ENCODE peak calls at places on chromosomes 6 and 20, in nine cellular contexts. J, G, E, V, X, Q, L, P and Y are unnamed samples.

GRCh38 chr6:69763763-69764162 is 33.0 kb downstream of the LMBRD1 start:
- DNase-seq in J (no peak), G (no peak), E (no peak), V (no peak), X (no peak), Q (no peak), L (no peak), P (no peak), Y (no peak)

GRCh38 chr20:2293971-2294370 is 1.8 kb upstream of the TGM3 start:
- DNase-seq in J (no peak), G (no peak), E (no peak), V (no peak), X (no peak), Q (no peak), L (no peak), P (no peak), Y (no peak)

GRCh38 chr20:20843982-20844381 is 131.5 kb upstream of the RALGAPA2 start:
- DNase-seq in J (no peak), G (peak; percentile 67), E (peak; percentile 33), V (no peak), X (no peak), Q (no peak), L (no peak), P (no peak), Y (no peak)

GRCh38 chr6:106572436-106572835 is 56.9 kb downstream of the RTN4IP1 start:
- DNase-seq in J (no peak), G (no peak), E (no peak), V (no peak), X (no peak), Q (no peak), L (no peak), P (no peak), Y (no peak)

GRCh38 chr20:45088247-45088646 is 12.7 kb downstream of the KCNS1 start:
- DNase-seq in J (no peak), G (peak; percentile 49), E (no peak), V (no peak), X (no peak), Q (no peak), L (no peak), P (no peak), Y (no peak)

GRCh38 chr20:43726811-43727338 is at the start of gene GTSF1L:
- DNase-seq in J (no peak), G (no peak), E (no peak), V (no peak), X (no peak), Q (no peak), L (no peak), P (no peak), Y (no peak)

GRCh38 chr6:164039954-164040375 is 625.4 kb downstream of the QKI start:
- DNase-seq in J (peak; percentile 70), G (no peak), E (no peak), V (no peak), X (peak; percentile 27), Q (no peak), L (no peak), P (no peak), Y (no peak)

GRCh38 chr6:161922631-161923119 is 648.8 kb upstream of the AGPAT4 start:
- DNase-seq in J (no peak), G (peak; percentile 83), E (peak; percentile 22), V (peak; percentile 75), X (peak; percentile 33), Q (peak; percentile 79), L (no peak), P (no peak), Y (peak; percentile 77)

GRCh38 chr6:119443993-119444641 is 94.6 kb upstream of the MAN1A1 start:
- DNase-seq in J (no peak), G (no peak), E (no peak), V (no peak), X (no peak), Q (no peak), L (no peak), P (no peak), Y (no peak)

GRCh38 chr20:36470482-36471062 is 70.7 kb upstream of the MYL9 start:
- DNase-seq in J (no peak), G (no peak), E (no peak), V (no peak), X (no peak), Q (no peak), L (no peak), P (no peak), Y (no peak)

GRCh38 chr20:58310291-58310782 is 822 bp downstream of the RAB22A start:
- DNase-seq in J (no peak), G (peak; percentile 13), E (no peak), V (no peak), X (no peak), Q (no peak), L (no peak), P (no peak), Y (no peak)

GRCh38 chr6:127100510-127101140 is 17.8 kb upstream of the RSPO3 start:
- DNase-seq in J (no peak), G (no peak), E (no peak), V (no peak), X (no peak), Q (no peak), L (no peak), P (no peak), Y (no peak)

GRCh38 chr6:121748376-121748775 is 312.9 kb downstream of the GJA1 start:
- DNase-seq in J (no peak), G (peak; percentile 16), E (no peak), V (no peak), X (no peak), Q (no peak), L (no peak), P (no peak), Y (no peak)

GRCh38 chr20:46270977-46271744 is 37.1 kb downstream of the CDH22 start:
- DNase-seq in J (no peak), G (no peak), E (no peak), V (no peak), X (no peak), Q (no peak), L (no peak), P (no peak), Y (no peak)

GRCh38 chr20:9503530-9504251 is 10.7 kb upstream of the LAMP5 start:
- DNase-seq in J (no peak), G (no peak), E (no peak), V (no peak), X (no peak), Q (no peak), L (no peak), P (no peak), Y (peak; percentile 37)

GRCh38 chr20:48467622-48468021 is 360.2 kb downstream of the PREX1 start:
- DNase-seq in J (no peak), G (no peak), E (peak; percentile 31), V (peak; percentile 31), X (no peak), Q (no peak), L (no peak), P (no peak), Y (peak; percentile 48)

GRCh38 chr6:12474167-12475140 is 184.3 kb downstream of the EDN1 start:
- DNase-seq in J (no peak), G (peak; percentile 12), E (no peak), V (no peak), X (no peak), Q (no peak), L (no peak), P (no peak), Y (no peak)

GRCh38 chr6:83838727-83839126 is 14.4 kb upstream of the RIPPLY2 start:
- DNase-seq in J (no peak), G (no peak), E (no peak), V (no peak), X (no peak), Q (no peak), L (no peak), P (no peak), Y (no peak)

GRCh38 chr20:4978050-4978918 is 23.0 kb downstream of the SLC23A2 start:
- DNase-seq in J (no peak), G (no peak), E (no peak), V (no peak), X (no peak), Q (peak; percentile 46), L (no peak), P (no peak), Y (no peak)

GRCh38 chr6:3278691-3279090 is 19.9 kb downstream of the PSMG4 start:
- DNase-seq in J (peak; percentile 41), G (no peak), E (no peak), V (no peak), X (no peak), Q (peak; percentile 4), L (no peak), P (no peak), Y (no peak)
- H3K9me3 ChIP-seq in J (no peaks in the 10 kb centered on the region), G (no peaks in the 10 kb centered on the region), E (no peaks in the 10 kb centered on the region), V (no peaks in the 10 kb centered on the region), X (no peaks in the 10 kb centered on the region), Q (no peaks in the 10 kb centered on the region), L (no peaks in the 10 kb centered on the region), P (no peaks in the 10 kb centered on the region), Y (no peaks in the 10 kb centered on the region)

DNA sequence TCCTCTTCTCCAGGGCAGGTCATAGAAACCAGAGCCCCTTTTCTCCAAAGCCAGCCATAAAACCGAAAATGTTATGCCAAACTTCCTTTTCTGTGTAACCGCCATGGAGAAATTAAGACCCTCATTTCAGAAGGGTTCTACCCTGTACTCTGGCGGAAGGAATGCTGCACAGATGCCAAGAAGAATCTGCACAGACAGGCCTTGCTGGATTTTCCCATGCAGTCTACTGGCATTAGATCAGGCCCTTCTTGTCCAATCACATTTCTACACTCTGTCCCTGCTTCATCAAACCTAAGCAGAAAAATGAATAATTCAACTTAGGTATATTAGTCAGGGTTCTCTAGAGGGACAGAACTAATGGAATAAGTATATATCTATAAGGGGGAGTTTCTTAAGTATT is 43.2 kb upstream of the MC3R start:
- DNase-seq in J (no peak), G (no peak), E (no peak), V (no peak), X (no peak), Q (no peak), L (no peak), P (no peak), Y (no peak)
- H3K9me3 ChIP-seq in J (no peaks in the 10 kb centered on the region), G (no peaks in the 10 kb centered on the region), E (peaks cover 6% of the 10 kb centered on the region), V (peaks cover 11% of the 10 kb centered on the region), X (no peaks in the 10 kb centered on the region), Q (peaks cover 6% of the 10 kb centered on the region), L (no peaks in the 10 kb centered on the region), P (no peaks in the 10 kb centered on the region), Y (peaks cover 5% of the 10 kb centered on the region)

GRCh38 chr6:87257975-87258374 is 64.4 kb upstream of the SMIM8 start:
- DNase-seq in J (no peak), G (no peak), E (no peak), V (no peak), X (no peak), Q (no peak), L (no peak), P (no peak), Y (no peak)
- H3K9me3 ChIP-seq in J (no peaks in the 10 kb centered on the region), G (no peaks in the 10 kb centered on the region), E (no peaks in the 10 kb centered on the region), V (no peaks in the 10 kb centered on the region), X (no peaks in the 10 kb centered on the region), Q (peaks cover 7% of the 10 kb centered on the region), L (no peaks in the 10 kb centered on the region), P (no peaks in the 10 kb centered on the region), Y (no peaks in the 10 kb centered on the region)

DNA sequence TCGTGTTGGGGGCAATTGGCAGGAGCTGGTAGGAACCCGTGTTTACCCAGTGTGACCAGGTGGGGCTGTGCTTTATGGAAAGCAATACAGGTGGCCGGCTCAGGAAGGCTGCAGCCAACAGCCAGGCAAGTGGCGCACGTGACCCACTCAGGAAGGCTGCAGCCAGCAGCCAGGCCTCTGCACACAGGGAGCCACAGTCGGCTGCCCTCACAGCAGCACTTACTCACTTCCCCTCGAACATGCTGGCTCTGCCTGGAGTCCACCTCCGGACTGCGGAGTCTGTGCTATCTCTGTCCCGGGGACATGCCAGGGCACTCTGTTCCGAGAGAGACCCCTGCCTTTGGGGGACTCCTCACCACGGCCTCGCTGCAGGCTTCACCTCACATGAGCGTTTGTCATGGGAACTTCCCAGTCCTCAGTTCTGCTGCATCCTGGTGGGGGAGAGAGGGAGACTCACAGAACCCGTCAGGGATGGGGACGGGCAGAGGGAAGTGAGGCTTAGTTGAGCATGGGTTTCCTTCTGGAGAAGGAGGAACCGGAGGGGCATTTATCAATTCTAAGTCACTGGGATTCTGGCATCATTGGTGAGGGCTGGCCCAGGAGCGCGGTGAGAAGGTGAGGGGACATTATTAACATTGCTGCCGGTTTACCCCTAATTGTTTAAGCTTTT is 76.8 kb downstream of the TTLL2 start:
- DNase-seq in J (no peak), G (peak; percentile 64), E (no peak), V (no peak), X (no peak), Q (no peak), L (no peak), P (no peak), Y (no peak)
- H3K9me3 ChIP-seq in J (no peaks in the 10 kb centered on the region), G (no peaks in the 10 kb centered on the region), E (no peaks in the 10 kb centered on the region), V (no peaks in the 10 kb centered on the region), X (no peaks in the 10 kb centered on the region), Q (no peaks in the 10 kb centered on the region), L (no peaks in the 10 kb centered on the region), P (no peaks in the 10 kb centered on the region), Y (no peaks in the 10 kb centered on the region)